ENCODE peak calls at places on chromosomes 4 and X, in ten cellular contexts. Q is GM06990, V is ovary, T is thoracic aorta, Z is chondrocyte, U is fibroblast of pulmonary artery, B is endothelial cell, Y is nephron progenitor cell, M is brain microvascular endothelial cell, I is NB4. O is an unnamed sample.
A peak's percentile ranks its signal among the peaks of the same experiment; 100 is the strongest.

GRCh38 chr4:142944565-142944964 is 98.5 kb upstream of the INPP4B start:
- DNase-seq in M (no peak), Z (no peak), Y (no peak), T (no peak), I (no peak), U (no peak), V (no peak), Q (no peak), B (no peak), O (no peak)

GRCh38 chrX:16185725-16186136 is 18.4 kb downstream of the MAGEB17 start:
- DNase-seq in V (no peak), Z (no peak), M (peak; percentile 67), U (peak; percentile 58), Q (peak; percentile 34), T (no peak), I (peak; percentile 76), Y (no peak), B (no peak), O (no peak)

GRCh38 chr4:101331017-101331416 is 16.3 kb downstream of the PPP3CA start:
- DNase-seq in Q (no peak), B (no peak), I (no peak), Z (no peak), U (no peak), Y (no peak), V (no peak), M (no peak), T (no peak), O (no peak)

GRCh38 chr4:176849076-176849475 is 56.4 kb upstream of the VEGFC start:
- DNase-seq in Q (no peak), V (no peak), U (peak; percentile 25), T (no peak), Y (no peak), M (no peak), I (no peak), B (no peak), Z (no peak), O (no peak)

GRCh38 chrX:15755091-15755490 is 17.0 kb downstream of the CA5B start:
- DNase-seq in Z (no peak), U (no peak), V (no peak), M (no peak), I (no peak), Y (no peak), Q (no peak), T (no peak), B (no peak), O (no peak)

GRCh38 chr4:104128850-104129213 is 365.9 kb downstream of the CXXC4 start:
- DNase-seq in T (no peak), V (no peak), Y (no peak), M (no peak), I (no peak), Q (no peak), Z (no peak), U (no peak), B (no peak), O (no peak)

GRCh38 chr4:153620352-153620751 is 63.7 kb upstream of the TLR2 start:
- DNase-seq in Q (no peak), Z (no peak), B (no peak), T (no peak), M (no peak), I (no peak), Y (no peak), V (no peak), U (no peak), O (no peak)

GRCh38 chr4:124104628-124105027 is 607.9 kb downstream of the ANKRD50 start:
- DNase-seq in T (no peak), B (no peak), Y (no peak), M (no peak), I (no peak), Q (no peak), V (no peak), Z (no peak), U (no peak), O (no peak)

GRCh38 chr4:112075129-112075753 is 70.0 kb upstream of the FAM241A start:
- DNase-seq in M (peak; percentile 83), V (no peak), U (peak; percentile 78), I (peak; percentile 55), T (no peak), Y (peak; percentile 15), Z (no peak), Q (no peak), B (peak; percentile 43), O (no peak)

GRCh38 chr4:5276475-5277045 is 225.3 kb downstream of the STK32B start:
- DNase-seq in Z (no peak), I (no peak), Y (no peak), M (no peak), Q (no peak), U (no peak), B (no peak), V (no peak), T (no peak), O (no peak)

GRCh38 chr4:183398298-183399129 is 45.9 kb upstream of the CDKN2AIP start:
- DNase-seq in V (peak; percentile 51), M (peak; percentile 62), I (peak; percentile 86), Q (peak; percentile 67), B (peak; percentile 75), T (no peak), Z (peak; percentile 85), Y (peak; percentile 79), U (peak; percentile 75), O (peak; percentile 28)

GRCh38 chr4:94765174-94765573 is 7.4 kb downstream of the BMPR1B start:
- DNase-seq in M (no peak), T (no peak), Z (no peak), B (no peak), I (no peak), V (no peak), Q (no peak), Y (no peak), U (no peak), O (no peak)

GRCh38 chr4:84573738-84574720 is 8.9 kb upstream of the CDS1 start:
- DNase-seq in V (no peak), U (no peak), I (peak; percentile 6), T (no peak), Z (no peak), B (no peak), M (peak; percentile 44), Q (no peak), Y (no peak), O (no peak)

GRCh38 chrX:133018229-133018628 is 59.8 kb upstream of the HS6ST2 start:
- DNase-seq in B (no peak), I (no peak), M (no peak), T (no peak), Q (no peak), U (no peak), Y (no peak), V (no peak), Z (no peak), O (no peak)

GRCh38 chr4:51842554-51843308 is at the start of gene DCUN1D4:
- DNase-seq in I (peak; percentile 100), B (peak; percentile 100), M (peak; percentile 100), V (peak; percentile 100), T (peak; percentile 99), Q (peak; percentile 99), U (peak; percentile 100), Y (peak; percentile 100), Z (peak; percentile 100), O (peak; percentile 99)
- TF ChIP-seq CTCF in I (no peak), B (no peak), M (peak; percentile 53), V (peak; percentile 76), T (peak; percentile 46), Q (peak; percentile 43), U (peak; percentile 22), Y (no peak), Z (peak; percentile 62), O (peak; percentile 75)

GRCh38 chrX:129679856-129680255 is 25.1 kb upstream of the APLN start:
- DNase-seq in Z (no peak), Y (no peak), I (no peak), M (no peak), Q (no peak), T (no peak), U (no peak), B (no peak), V (no peak), O (no peak)

GRCh38 chrX:129678881-129679195 is 24.1 kb upstream of the APLN start:
- DNase-seq in V (no peak), T (no peak), Y (no peak), Z (no peak), Q (no peak), M (no peak), B (no peak), I (no peak), U (no peak), O (no peak)

GRCh38 chrX:129682979-129683378 is 28.2 kb upstream of the APLN start:
- DNase-seq in B (no peak), V (no peak), Q (no peak), Y (no peak), Z (no peak), M (no peak), T (no peak), U (no peak), I (no peak), O (no peak)

DNA sequence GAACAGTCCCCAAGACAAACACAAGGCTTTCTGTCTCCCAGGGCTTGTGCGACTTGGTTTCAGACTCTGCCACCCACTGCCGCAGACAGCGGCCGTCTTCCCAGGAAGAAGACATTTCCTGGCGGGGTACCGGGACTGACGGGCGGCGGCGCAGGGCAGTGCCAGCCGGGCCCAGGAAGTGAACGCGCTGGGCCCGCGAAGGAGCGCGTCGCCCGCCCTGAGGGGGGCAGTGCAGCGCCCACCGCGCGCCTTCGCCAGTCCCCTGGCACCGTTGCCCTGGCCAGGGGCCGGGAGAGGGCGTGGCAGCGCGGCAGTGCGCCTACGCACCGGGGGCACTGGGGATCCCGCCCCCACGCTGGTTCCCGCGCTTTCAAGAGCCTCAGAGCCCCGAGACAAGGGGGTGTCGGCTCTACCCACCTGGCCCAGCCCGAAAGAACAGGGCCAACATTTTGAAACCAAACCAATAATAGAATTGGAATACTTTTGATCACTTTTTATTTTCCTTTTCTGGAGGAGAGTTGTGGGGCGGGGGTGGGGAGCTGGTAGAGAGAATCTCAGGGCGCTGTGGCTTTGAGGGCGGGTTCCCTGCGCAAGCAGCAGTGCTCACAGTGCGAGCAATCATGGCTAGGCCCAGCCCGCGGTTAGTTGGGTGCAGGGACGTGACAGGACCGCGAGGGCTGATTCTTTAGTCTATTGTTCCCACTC is 23.6 kb upstream of the APLN start:
- DNase-seq in M (no peak), T (no peak), Y (no peak), U (no peak), V (no peak), I (peak; percentile 61), B (no peak), Q (peak; percentile 43), Z (no peak), O (no peak)
- TF ChIP-seq CTCF in M (no peak), T (peak; percentile 35), Y (no peak), U (no peak), V (no peak), I (peak; percentile 10), B (no peak), Q (peak; percentile 6), Z (peak; percentile 14), O (no peak)

GRCh38 chrX:153549807-153550206 is 32.4 kb downstream of the ATP2B3 start:
- DNase-seq in V (no peak), Y (no peak), Q (no peak), T (no peak), Z (no peak), I (no peak), U (no peak), M (no peak), B (no peak), O (no peak)
- TF ChIP-seq CTCF in V (no peak), Y (no peak), Q (peak; percentile 24), T (no peak), Z (no peak), I (peak; percentile 0), U (no peak), M (peak; percentile 3), B (no peak), O (no peak)

DNA sequence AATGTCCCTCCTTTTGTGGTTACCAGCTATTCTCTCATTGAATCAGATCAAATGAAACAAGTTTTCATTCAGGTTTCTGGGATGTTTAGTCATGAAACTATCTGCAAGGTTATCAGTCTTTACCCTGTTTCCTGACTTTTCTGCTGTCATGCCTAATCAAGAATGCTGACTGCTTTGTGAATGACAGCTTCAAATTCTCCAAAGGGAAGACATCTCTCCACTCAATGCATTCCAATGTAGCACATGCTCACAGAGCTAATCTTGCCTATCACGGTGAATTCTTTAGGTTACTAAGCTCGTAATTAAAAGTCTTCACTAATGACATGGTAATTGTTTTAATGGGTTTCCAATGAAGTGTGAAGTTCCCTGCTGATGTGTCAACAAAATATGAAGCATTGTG is 1068.5 kb downstream of the PCDH7 start:
- DNase-seq in Z (no peak), B (no peak), Q (no peak), U (no peak), V (no peak), T (no peak), I (no peak), M (no peak), Y (no peak), O (no peak)
- TF ChIP-seq CTCF in Z (no peak), B (no peak), Q (no peak), U (no peak), V (no peak), T (no peak), I (no peak), M (no peak), Y (no peak), O (no peak)

O was measured in omental fat pad.